ENCODE peak calls at places on chromosome 1, in four cellular contexts. Y is K562, E is GM12878, Q is HepG2. J is an unnamed sample. For H4K20me1, the result is how much of the 10 kb centered on the place peaks cover.

GRCh38 chr1:235588916-235589515 is 60.6 kb downstream of the GNG4 start:
- DNase-seq in Y (peak), E (no peak), Q (no peak), J (peak)

GRCh38 chr1:14500912-14501311 is 97.6 kb upstream of the KAZN start:
- DNase-seq in Y (no peak), Q (no peak), E (no peak), J (no peak)

GRCh38 chr1:95957748-95958147 is 723.7 kb downstream of the RWDD3 start:
- DNase-seq in Q (no peak), E (no peak), Y (no peak), J (no peak)

GRCh38 chr1:227788279-227789041 is 27.0 kb upstream of the PRSS38 start:
- DNase-seq in Q (peak), E (no peak), Y (no peak), J (peak)

GRCh38 chr1:159163609-159164008 is 7.8 kb upstream of the CADM3 start:
- DNase-seq in Q (no peak), E (no peak), Y (no peak), J (peak)

GRCh38 chr1:228059536-228060457 is 22.7 kb upstream of the ARF1 start:
- DNase-seq in E (no peak), Q (no peak), Y (peak), J (peak)

GRCh38 chr1:42186172-42186571 is 21.6 kb upstream of the GUCA2A start:
- DNase-seq in Q (no peak), E (no peak), Y (no peak), J (no peak)

GRCh38 chr1:223831755-223832636 is 13.8 kb downstream of the TP53BP2 start:
- DNase-seq in E (no peak), Q (no peak), Y (no peak), J (no peak)

GRCh38 chr1:181159451-181160151 is 71.1 kb downstream of the IER5 start:
- DNase-seq in E (no peak), Y (no peak), Q (no peak), J (no peak)

GRCh38 chr1:3241673-3242407 is 172.8 kb downstream of the PRDM16 start:
- DNase-seq in Y (no peak), E (no peak), Q (no peak), J (no peak)

GRCh38 chr1:42035205-42035829 is 116.6 kb upstream of the HIVEP3 start:
- DNase-seq in E (no peak), Y (peak), Q (no peak), J (peak)

GRCh38 chr1:87888456-87888855 is 559.8 kb downstream of the LMO4 start:
- DNase-seq in Y (no peak), Q (no peak), E (no peak), J (no peak)

GRCh38 chr1:59595774-59596173 is 219.0 kb upstream of the HOOK1 start:
- DNase-seq in Y (no peak), Q (no peak), E (no peak), J (no peak)

GRCh38 chr1:165738794-165739193 is 29.9 kb downstream of the TMCO1 start:
- DNase-seq in Q (no peak), Y (no peak), E (no peak), J (no peak)

GRCh38 chr1:81174811-81175476 is 625.8 kb upstream of the ADGRL2 start:
- DNase-seq in E (no peak), Q (no peak), Y (no peak), J (peak)

GRCh38 chr1:198443374-198444233 is 96.9 kb downstream of the ATP6V1G3 start:
- DNase-seq in Y (no peak), Q (peak), E (no peak), J (no peak)

GRCh38 chr1:229130028-229130668 is 140.8 kb upstream of the RAB4A start:
- DNase-seq in Y (no peak), Q (peak), E (no peak), J (no peak)

GRCh38 chr1:243251544-243251943 is 3.5 kb downstream of the CEP170 start:
- DNase-seq in Q (no peak), E (no peak), Y (no peak), J (no peak)

GRCh38 chr1:166947398-166948043 is 27.8 kb downstream of the ILDR2 start:
- DNase-seq in Y (peak), E (no peak), Q (no peak), J (peak)

GRCh38 chr1:244207042-244207934 is 156.2 kb downstream of the ZBTB18 start:
- DNase-seq in Y (no peak), E (no peak), Q (no peak), J (no peak)

GRCh38 chr1:22750671-22751016 is 40.0 kb downstream of the EPHB2 start:
- DNase-seq in E (no peak), Y (no peak), Q (no peak), J (no peak)

GRCh38 chr1:76068953-76069561 is 5.5 kb upstream of the ST6GALNAC3 start:
- DNase-seq in E (no peak), Q (no peak), Y (no peak), J (no peak)

GRCh38 chr1:23196627-23197328 is 20.5 kb downstream of the HTR1D start:
- DNase-seq in E (no peak), Q (no peak), Y (no peak), J (peak)

GRCh38 chr1:230160957-230161771 is 94.1 kb downstream of the GALNT2 start:
- DNase-seq in E (no peak), Q (peak), Y (peak), J (no peak)

GRCh38 chr1:51297401-51298321 is 32.7 kb downstream of the TTC39A start:
- DNase-seq in Q (no peak), Y (no peak), E (no peak), J (no peak)

GRCh38 chr1:59699227-59699847 is 115.4 kb upstream of the HOOK1 start:
- DNase-seq in Q (peak), E (no peak), Y (peak), J (peak)

GRCh38 chr1:235073331-235073967 is 55.2 kb downstream of the TOMM20 start:
- DNase-seq in Y (no peak), E (no peak), Q (peak), J (no peak)

GRCh38 chr1:68141079-68141800 is 90.8 kb upstream of the DIRAS3 start:
- DNase-seq in E (no peak), Y (no peak), Q (no peak), J (peak)

GRCh38 chr1:245177071-245177900 is 22.5 kb downstream of the KIF26B start:
- DNase-seq in Y (no peak), Q (no peak), E (no peak), J (no peak)

GRCh38 chr1:227786673-227787512 is 28.6 kb upstream of the PRSS38 start:
- DNase-seq in Q (no peak), E (no peak), Y (no peak), J (peak)

GRCh38 chr1:7046314-7046713 is 261.1 kb downstream of the CAMTA1 start:
- DNase-seq in E (no peak), Q (no peak), Y (no peak), J (peak)

GRCh38 chr1:109094377-109094803 is 3.8 kb downstream of the TMEM167B start:
- DNase-seq in E (no peak), Y (no peak), Q (no peak), J (no peak)

GRCh38 chr1:221865808-221866207 is 123.9 kb upstream of the DUSP10 start:
- DNase-seq in Y (no peak), Q (no peak), E (no peak), J (no peak)

GRCh38 chr1:25204797-25205441 is 27.4 kb downstream of the SYF2 start:
- DNase-seq in Q (peak), E (no peak), Y (peak), J (peak)

GRCh38 chr1:229023651-229024295 is 247.1 kb upstream of the RAB4A start:
- DNase-seq in E (no peak), Q (no peak), Y (no peak), J (no peak)

GRCh38 chr1:115337633-115338456 is at the start of gene NGF:
- DNase-seq in E (no peak), Y (no peak), Q (no peak), J (peak)

GRCh38 chr1:56938636-56939035 is 27.2 kb downstream of the C8B start:
- DNase-seq in E (no peak), Q (no peak), Y (no peak), J (no peak)

GRCh38 chr1:51829058-51829457 is 49.5 kb downstream of the NRDC start:
- DNase-seq in E (no peak), Q (no peak), Y (no peak), J (no peak)

GRCh38 chr1:53311104-53311908 is 16.6 kb downstream of the LRP8 start:
- DNase-seq in Q (no peak), Y (no peak), E (no peak), J (no peak)
- H4K20me1 ChIP-seq in Q (under half), Y (under half), E (under half), J (under half)

DNA sequence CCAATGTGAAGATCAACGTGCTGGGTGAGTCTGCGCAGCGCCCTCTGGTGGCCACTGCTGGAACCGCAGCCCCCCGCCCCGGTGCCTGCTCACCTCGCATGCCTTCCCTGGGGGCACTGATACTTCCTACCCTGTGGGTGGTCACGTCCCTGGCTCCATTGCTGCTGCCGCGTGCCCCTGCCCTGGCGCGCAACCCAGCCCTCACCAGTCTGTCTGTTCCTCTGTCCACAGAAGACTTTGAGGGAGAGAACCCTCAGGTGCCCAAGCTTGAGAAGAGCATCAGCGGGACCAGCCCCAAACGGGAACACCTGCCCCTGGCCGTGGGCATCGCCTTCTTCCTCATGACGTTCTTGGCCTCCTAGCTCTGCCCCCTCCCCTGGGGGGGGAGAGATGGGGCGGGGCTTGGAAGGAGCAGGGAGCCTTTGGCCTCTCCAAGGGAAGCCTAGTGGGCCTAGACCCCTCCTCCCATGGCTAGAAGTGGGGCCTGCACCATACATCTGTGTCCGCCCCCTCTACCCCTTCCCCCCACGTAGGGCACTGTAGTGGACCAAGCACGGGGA is 7.6 kb downstream of the EFNA3 start:
- DNase-seq in Q (no peak), E (no peak), Y (peak), J (peak)
- TF ChIP-seq JUNB in Q (no peak), E (no peak), Y (no peak), J (no peak)

GRCh38 chr1:151213560-151213959 is 15.2 kb downstream of the PIP5K1A start:
- DNase-seq in Q (no peak), E (no peak), Y (no peak), J (no peak)

GRCh38 chr1:151211972-151212705 is 13.8 kb downstream of the PIP5K1A start:
- DNase-seq in Q (no peak), E (no peak), Y (no peak), J (no peak)

DNA sequence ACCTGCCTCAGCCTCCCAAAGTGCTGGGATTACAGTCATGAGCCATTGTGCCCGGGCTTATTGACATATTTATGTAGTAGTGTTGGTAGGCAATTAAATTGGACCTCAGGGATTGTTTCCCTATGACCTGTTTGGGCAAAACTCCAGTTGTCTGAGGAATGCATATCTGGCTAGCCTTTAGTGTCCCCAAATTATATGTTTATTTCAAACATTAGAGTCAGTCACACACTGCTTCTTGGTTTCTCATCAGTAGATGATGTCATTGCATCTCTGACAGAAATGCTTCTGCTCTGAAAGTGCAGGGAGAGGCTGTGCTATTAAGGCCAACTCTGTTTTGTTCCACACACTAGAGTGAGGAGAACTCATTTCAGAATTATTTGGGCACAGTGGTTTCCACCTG is 12.5 kb downstream of the PIP5K1A start:
- DNase-seq in Q (no peak), Y (no peak), E (no peak), J (no peak)
- H4K20me1 ChIP-seq in Q (under half), Y (under half), E (under half), J (half or more)

GRCh38 chr1:157154291-157154690 is 16.1 kb upstream of the ETV3 start:
- DNase-seq in Q (no peak), E (no peak), Y (no peak), J (no peak)
- TF ChIP-seq JUNB in Q (no peak), E (no peak), Y (no peak), J (no peak)

J was measured in GM23338.